ENCODE peak calls at places on chromosomes 16 and 17, in four cellular contexts. D is lung, V is MM.1S, H is heart left ventricle. P is an unnamed sample. For H3K4me1 and H3K27me3, the result is how much of the 10 kb centered on the place peaks cover.

GRCh38 chr16:11774065-11774626 is 22.9 kb downstream of the ZC3H7A start:
- DNase-seq in H (no peak), D (no peak), V (peak), P (no peak)

GRCh38 chr16:66166451-66166850 is 200.0 kb upstream of the CDH5 start:
- DNase-seq in V (no peak), H (no peak), D (no peak), P (peak)

GRCh38 chr16:22232277-22233049 is 26.4 kb downstream of the EEF2K start:
- DNase-seq in H (no peak), D (peak), V (no peak), P (peak)

GRCh38 chr17:64306850-64307463 is 43.9 kb upstream of the TEX2 start:
- DNase-seq in V (peak), D (peak), H (peak), P (peak)

GRCh38 chr17:17824780-17825614 is 11.8 kb downstream of the SREBF1 start:
- DNase-seq in D (no peak), V (no peak), H (no peak), P (no peak)

GRCh38 chr16:523097-523741 is 4.3 kb upstream of the CAPN15 start:
- DNase-seq in D (no peak), H (no peak), V (no peak), P (no peak)

GRCh38 chr17:77437017-77437416 is 296.2 kb downstream of the SEC14L1 start:
- DNase-seq in V (no peak), H (peak), D (no peak), P (no peak)

GRCh38 chr16:73143681-73144370 is 95.9 kb upstream of the ZFHX3 start:
- DNase-seq in D (no peak), H (no peak), V (no peak), P (no peak)

GRCh38 chr17:4142107-4142900 is 526 bp downstream of the ZZEF1 start:
- DNase-seq in V (peak), H (peak), D (peak), P (no peak)

GRCh38 chr17:19237389-19238166 is 412 bp downstream of the EPN2 start:
- DNase-seq in V (peak), H (peak), D (peak), P (peak)

GRCh38 chr16:28258571-28258970 is 33.8 kb upstream of the SBK1 start:
- DNase-seq in H (peak), D (no peak), V (no peak), P (no peak)

GRCh38 chr16:68786685-68787418 is 49.8 kb downstream of the CDH1 start:
- DNase-seq in D (no peak), H (no peak), V (no peak), P (peak)

GRCh38 chr17:5097101-5097834 is 14.4 kb downstream of the ZNF232 start:
- DNase-seq in V (no peak), D (no peak), H (peak), P (no peak)

GRCh38 chr16:24745791-24746190 is 16.3 kb downstream of the TNRC6A start:
- DNase-seq in H (no peak), V (no peak), D (no peak), P (no peak)
- H3K4me1 ChIP-seq in H (half or more), V (under half), D (half or more), P (under half)

GRCh38 chr17:41343031-41343430 is 7.6 kb downstream of the KRT33A start:
- DNase-seq in H (no peak), D (no peak), V (no peak), P (no peak)
- H3K27me3 ChIP-seq in H (under half), D (under half), V (under half), P (under half)

GRCh38 chr16:30184430-30185140 is 1.2 kb downstream of the CORO1A start:
- DNase-seq in H (peak), D (peak), V (peak), P (no peak)
- H3K4me3 ChIP-seq in H (peak), D (peak), V (peak), P (no peak)

GRCh38 chr16:19348578-19349315 is 63.2 kb downstream of the CLEC19A start:
- DNase-seq in D (no peak), H (no peak), V (no peak), P (no peak)
- H3K4me1 ChIP-seq in D (under half), H (under half), V (under half), P (under half)

GRCh38 chr16:55439101-55439690 is 39.8 kb upstream of the MMP2 start:
- DNase-seq in D (no peak), V (no peak), H (no peak), P (no peak)

GRCh38 chr16:55434000-55434399 is 45.0 kb upstream of the MMP2 start:
- DNase-seq in D (no peak), V (no peak), H (no peak), P (no peak)

GRCh38 chr16:55436587-55436986 is 42.4 kb upstream of the MMP2 start:
- DNase-seq in H (no peak), V (no peak), D (no peak), P (no peak)

GRCh38 chr16:55435387-55435786 is 43.6 kb upstream of the MMP2 start:
- DNase-seq in H (no peak), D (no peak), V (no peak), P (no peak)

GRCh38 chr16:55437627-55438026 is 41.4 kb upstream of the MMP2 start:
- DNase-seq in H (no peak), V (no peak), D (no peak), P (no peak)
- H3K27me3 ChIP-seq in H (under half), V (under half), D (under half), P (under half)